ENCODE peak calls at places on chromosomes 12 and 14, in ten cellular contexts. X is GM12891; G is aorta; B is Caki2; K is progenitor cell of endocrine pancreas; V is activated gamma-delta T cell treated with anti-CD3 and anti-CD28 coated beads, Interleukin-2, amount 50 U/mL, for 16 hours; U is activated naive CD4-positive, alpha-beta T cell treated with anti-CD3 and anti-CD28 coated beads for 36 hours; R is left lung; Q is stimulated activated CD4-positive, alpha-beta T cell treated with anti-CD3 and anti-CD28 coated beads, Interleukin-15, amount 100 ng/mL, for 1 hour; H is fibroblast of mammary gland. A is an unnamed sample.

GRCh38 chr12:77578471-77579262 is 252.0 kb upstream of the NAV3 start:
- DNase-seq in X (no peak), G (no peak), B (no peak), K (no peak), V (no peak), U (no peak), R (no peak), Q (no peak), H (peak), A (no peak)

GRCh38 chr14:68039593-68039992 is 220.0 kb downstream of the RAD51B start:
- DNase-seq in X (no peak), G (no peak), B (no peak), K (no peak), V (no peak), U (no peak), R (no peak), Q (no peak), H (no peak), A (no peak)

GRCh38 chr12:74747305-74747704 is 209.7 kb downstream of the ATXN7L3B start:
- DNase-seq in X (no peak), G (no peak), B (peak), K (no peak), V (no peak), U (no peak), R (no peak), Q (no peak), H (peak), A (peak)

GRCh38 chr12:16586350-16587109 is 19.4 kb downstream of the LMO3 start:
- DNase-seq in X (no peak), G (no peak), B (no peak), K (no peak), V (no peak), U (no peak), R (no peak), Q (no peak), H (peak), A (no peak)

GRCh38 chr14:29892327-29892726 is 35.3 kb downstream of the PRKD1 start:
- DNase-seq in X (no peak), G (no peak), B (no peak), K (no peak), V (no peak), U (no peak), R (no peak), Q (no peak), H (peak), A (peak)

GRCh38 chr12:754871-755562 is 2.6 kb downstream of the WNK1 start:
- DNase-seq in X (no peak), G (no peak), B (peak), K (no peak), V (no peak), U (peak), R (no peak), Q (no peak), H (peak), A (peak)

GRCh38 chr12:1918081-1918874 is at the start of gene CACNA2D4:
- DNase-seq in X (no peak), G (peak), B (no peak), K (no peak), V (no peak), U (no peak), R (peak), Q (no peak), H (no peak), A (no peak)

GRCh38 chr12:101925352-101925751 is 48.0 kb downstream of the DRAM1 start:
- DNase-seq in X (no peak), G (no peak), B (no peak), K (no peak), V (no peak), U (no peak), R (no peak), Q (no peak), H (peak), A (peak)

GRCh38 chr12:14614704-14615121 is 47.0 kb upstream of the PLBD1 start:
- DNase-seq in X (no peak), G (no peak), B (no peak), K (no peak), V (no peak), U (no peak), R (no peak), Q (no peak), H (no peak), A (no peak)

GRCh38 chr14:48333221-48333910 is 658.0 kb upstream of the MDGA2 start:
- DNase-seq in X (no peak), G (no peak), B (no peak), K (no peak), V (no peak), U (no peak), R (no peak), Q (no peak), H (no peak), A (no peak)

GRCh38 chr14:39621223-39621622 is 189.0 kb upstream of the FBXO33 start:
- DNase-seq in X (no peak), G (no peak), B (no peak), K (no peak), V (no peak), U (no peak), R (no peak), Q (no peak), H (no peak), A (no peak)

GRCh38 chr12:128695697-128696096 is 128.1 kb downstream of the SLC15A4 start:
- DNase-seq in X (no peak), G (no peak), B (no peak), K (no peak), V (no peak), U (no peak), R (no peak), Q (no peak), H (no peak), A (no peak)

GRCh38 chr12:53098354-53098981 is 1.0 kb downstream of the IGFBP6 start:
- DNase-seq in X (no peak), G (peak), B (peak), K (no peak), V (peak), U (peak), R (no peak), Q (no peak), H (peak), A (peak)

GRCh38 chr14:51368721-51369163 is 128.7 kb downstream of the TMX1 start:
- DNase-seq in X (no peak), G (no peak), B (no peak), K (no peak), V (no peak), U (no peak), R (no peak), Q (no peak), H (peak), A (peak)

GRCh38 chr12:75747572-75747995 is 236.2 kb upstream of the KRR1 start:
- DNase-seq in X (no peak), G (no peak), B (no peak), K (no peak), V (no peak), U (no peak), R (no peak), Q (no peak), H (peak), A (peak)

GRCh38 chr12:71237128-71237527 is 79.3 kb upstream of the TSPAN8 start:
- DNase-seq in X (no peak), G (no peak), B (no peak), K (no peak), V (no peak), U (no peak), R (no peak), Q (no peak), H (no peak), A (no peak)

GRCh38 chr14:95475540-95476240 is 40.8 kb downstream of the SYNE3 start:
- DNase-seq in X (no peak), G (peak), B (no peak), K (no peak), V (no peak), U (no peak), R (peak), Q (no peak), H (no peak), A (no peak)

GRCh38 chr12:100717733-100718067 is 76.9 kb upstream of the ANO4 start:
- DNase-seq in X (no peak), G (no peak), B (no peak), K (no peak), V (no peak), U (no peak), R (no peak), Q (no peak), H (peak), A (no peak)

GRCh38 chr14:102544745-102545460 is 35.3 kb upstream of the ANKRD9 start:
- DNase-seq in X (no peak), G (no peak), B (no peak), K (no peak), V (no peak), U (peak), R (peak), Q (no peak), H (no peak), A (no peak)

GRCh38 chr14:91392623-91393303 is 24.9 kb downstream of the CCDC88C start:
- DNase-seq in X (no peak), G (peak), B (no peak), K (no peak), V (no peak), U (no peak), R (peak), Q (no peak), H (no peak), A (no peak)

GRCh38 chr12:6979453-6979852 is 8.7 kb downstream of the EMG1 start:
- DNase-seq in X (no peak), G (no peak), B (no peak), K (no peak), V (no peak), U (no peak), R (no peak), Q (no peak), H (no peak), A (no peak)

GRCh38 chr12:92827836-92828431 is 101.2 kb downstream of the EEA1 start:
- DNase-seq in X (no peak), G (no peak), B (peak), K (no peak), V (no peak), U (peak), R (no peak), Q (no peak), H (peak), A (peak)

GRCh38 chr12:116247377-116247776 is 30.1 kb downstream of the MED13L start:
- DNase-seq in X (no peak), G (no peak), B (no peak), K (no peak), V (no peak), U (no peak), R (no peak), Q (no peak), H (peak), A (no peak)

GRCh38 chr14:45664668-45665356 is 411.8 kb upstream of the MIS18BP1 start:
- DNase-seq in X (no peak), G (no peak), B (no peak), K (no peak), V (no peak), U (no peak), R (peak), Q (no peak), H (no peak), A (no peak)

GRCh38 chr12:131282292-131283080 is 328.8 kb downstream of the ADGRD1 start:
- DNase-seq in X (no peak), G (peak), B (no peak), K (no peak), V (no peak), U (no peak), R (peak), Q (no peak), H (no peak), A (no peak)

GRCh38 chr14:21525995-21526671 is at the start of gene SALL2:
- DNase-seq in X (peak), G (peak), B (no peak), K (peak), V (peak), U (peak), R (peak), Q (peak), H (peak), A (peak)

GRCh38 chr14:62084020-62084419 is 321.8 kb downstream of the SNAPC1 start:
- DNase-seq in X (no peak), G (no peak), B (no peak), K (no peak), V (no peak), U (no peak), R (no peak), Q (no peak), H (no peak), A (no peak)

GRCh38 chr12:98939350-98939749 is 294.3 kb downstream of the APAF1 start:
- DNase-seq in X (no peak), G (no peak), B (no peak), K (no peak), V (no peak), U (peak), R (no peak), Q (no peak), H (peak), A (peak)

GRCh38 chr12:3138896-3139590 is 61.9 kb downstream of the TSPAN9 start:
- DNase-seq in X (no peak), G (peak), B (no peak), K (no peak), V (no peak), U (no peak), R (no peak), Q (no peak), H (no peak), A (no peak)

GRCh38 chr14:99259327-99259726 is 12.7 kb downstream of the BCL11B start:
- DNase-seq in X (no peak), G (no peak), B (no peak), K (no peak), V (no peak), U (peak), R (no peak), Q (no peak), H (no peak), A (no peak)

GRCh38 chr12:108634225-108634795 is 616 bp upstream of the SELPLG start:
- DNase-seq in X (no peak), G (peak), B (peak), K (no peak), V (no peak), U (peak), R (peak), Q (peak), H (no peak), A (no peak)

GRCh38 chr12:24533953-24534352 is 414.9 kb downstream of the BCAT1 start:
- DNase-seq in X (no peak), G (no peak), B (no peak), K (no peak), V (no peak), U (no peak), R (no peak), Q (no peak), H (no peak), A (no peak)

GRCh38 chr14:70350078-70350477 is 9.4 kb downstream of the COX16 start:
- DNase-seq in X (no peak), G (no peak), B (no peak), K (no peak), V (no peak), U (no peak), R (no peak), Q (no peak), H (no peak), A (no peak)

GRCh38 chr14:99187858-99188257 is 84.1 kb downstream of the BCL11B start:
- DNase-seq in X (no peak), G (no peak), B (no peak), K (no peak), V (no peak), U (peak), R (no peak), Q (no peak), H (no peak), A (no peak)

GRCh38 chr12:64088431-64089349 is 133.4 kb downstream of the KICS2 start:
- DNase-seq in X (no peak), G (no peak), B (peak), K (no peak), V (no peak), U (no peak), R (no peak), Q (no peak), H (peak), A (peak)